ENCODE peak calls at places on chromosomes 12 and 14, in five cellular contexts. I is GM20000, G is HEK293T, L is DMS153, Z is progenitor cell of endocrine pancreas. U is an unnamed sample.

GRCh38 chr14:22886500-22887259 is 3.7 kb downstream of the REM2 start:
- DNase-seq in I (peak), G (peak), L (peak), Z (peak), U (peak)

GRCh38 chr14:74299061-74299545 is 3.6 kb downstream of the ABCD4 start:
- DNase-seq in I (no peak), G (no peak), L (no peak), Z (no peak), U (no peak)

GRCh38 chr14:20631821-20632389 is 9.6 kb downstream of the OR6S1 start:
- DNase-seq in I (no peak), G (peak), L (no peak), Z (no peak), U (no peak)

GRCh38 chr14:61564623-61565091 is 130.7 kb upstream of the HIF1A start:
- DNase-seq in I (no peak), G (no peak), L (no peak), Z (no peak), U (no peak)

GRCh38 chr12:95446511-95446910 is 27.4 kb upstream of the METAP2 start:
- DNase-seq in I (no peak), G (no peak), L (no peak), Z (peak), U (no peak)

GRCh38 chr12:63955831-63956685 is 111.6 kb downstream of the SRGAP1 start:
- DNase-seq in I (no peak), G (no peak), L (no peak), Z (no peak), U (no peak)

GRCh38 chr12:49961111-49961922 is at the start of gene AQP5:
- DNase-seq in I (peak), G (no peak), L (no peak), Z (no peak), U (no peak)

GRCh38 chr14:54567224-54567633 is 301 bp downstream of the SAMD4A start:
- DNase-seq in I (no peak), G (peak), L (no peak), Z (peak), U (no peak)

GRCh38 chr12:26704684-26705475 is 128.1 kb downstream of the ITPR2 start:
- DNase-seq in I (no peak), G (no peak), L (no peak), Z (no peak), U (no peak)

GRCh38 chr14:99511421-99512109 is 30.4 kb downstream of the CCNK start:
- DNase-seq in I (peak), G (no peak), L (no peak), Z (peak), U (no peak)

U was measured in stimulated activated CD4-positive, alpha-beta T cell treated with anti-CD3 and anti-CD28 coated beads, Interleukin-4, amount 100 ng/mL, for 1 hour.